ENCODE peak calls at places on chromosomes 3 and 15, in five cellular contexts. J is neuronal stem cell, T is H9, Y is mesenchymal stem cell, E is H1. Z is an unnamed sample.

GRCh38 chr15:63583027-63583426 is 14.2 kb upstream of the FBXL22 start:
- DNase-seq in E (no peak), Y (peak), J (no peak), T (no peak), Z (peak)

GRCh38 chr3:157447026-157447694 is 10.5 kb downstream of the PTX3 start:
- DNase-seq in Y (peak), T (no peak), E (no peak), J (no peak), Z (peak)

GRCh38 chr15:66462630-66463029 is 34.9 kb downstream of the SNAPC5 start:
- DNase-seq in T (no peak), E (no peak), J (no peak), Y (peak), Z (peak)

GRCh38 chr15:51759557-51760070 is 8.2 kb downstream of the TMOD2 start:
- DNase-seq in J (no peak), E (peak), Y (peak), T (peak), Z (peak)

GRCh38 chr3:197790033-197790432 is 1.0 kb upstream of the LRCH3 start:
- DNase-seq in T (no peak), Y (no peak), J (no peak), E (no peak), Z (no peak)

GRCh38 chr3:111729087-111729846 is 129.8 kb upstream of the PHLDB2 start:
- DNase-seq in E (no peak), J (no peak), T (no peak), Y (no peak), Z (peak)

GRCh38 chr15:41783272-41783660 is 9.0 kb downstream of the MAPKBP1 start:
- DNase-seq in T (no peak), J (no peak), E (no peak), Y (no peak), Z (no peak)

GRCh38 chr15:42042602-42043400 is 22.0 kb upstream of the PLA2G4E start:
- DNase-seq in T (no peak), E (no peak), J (no peak), Y (no peak), Z (no peak)

GRCh38 chr15:74131618-74132191 is 1.3 kb downstream of the ISLR2 start:
- DNase-seq in T (no peak), J (no peak), Y (no peak), E (no peak), Z (no peak)

GRCh38 chr3:114557791-114558190 is 264.0 kb downstream of the TIGIT start:
- DNase-seq in Y (no peak), E (no peak), J (no peak), T (no peak), Z (peak)

GRCh38 chr3:127997961-127998360 is 54.3 kb upstream of the SEC61A1 start:
- DNase-seq in E (no peak), J (no peak), Y (no peak), T (no peak), Z (no peak)

GRCh38 chr3:55617385-55617784 is 130.3 kb upstream of the WNT5A start:
- DNase-seq in T (no peak), J (no peak), Y (no peak), E (no peak), Z (no peak)
- H2BK15ac ChIP-seq in T (no peak), J (no peak), Y (no peak), E (no peak), Z (peak)

GRCh38 chr3:11679964-11680363 is 36.2 kb upstream of the VGLL4 start:
- DNase-seq in J (no peak), Y (no peak), E (no peak), T (no peak), Z (no peak)

GRCh38 chr3:11678735-11679134 is 35.0 kb upstream of the VGLL4 start:
- DNase-seq in E (no peak), Y (no peak), J (no peak), T (no peak), Z (peak)

GRCh38 chr3:11680509-11680908 is 36.8 kb upstream of the VGLL4 start:
- DNase-seq in E (no peak), Y (no peak), J (no peak), T (no peak), Z (peak)
- H2AFZ ChIP-seq in E (no peak), Y (no peak), J (no peak), T (no peak), Z (peak)

GRCh38 chr3:55218577-55218976 is 268.5 kb downstream of the WNT5A start:
- DNase-seq in J (no peak), E (no peak), T (no peak), Y (no peak), Z (no peak)
- H2BK15ac ChIP-seq in J (no peak), E (no peak), T (no peak), Y (no peak), Z (no peak)

GRCh38 chr3:29758108-29759020 is 477.5 kb downstream of the RBMS3 start:
- DNase-seq in Y (peak), E (no peak), T (no peak), J (no peak), Z (peak)

GRCh38 chr3:29759021-29759359 is 478.1 kb downstream of the RBMS3 start:
- DNase-seq in T (no peak), J (no peak), E (no peak), Y (no peak), Z (peak)

GRCh38 chr3:29757054-29757777 is 476.3 kb downstream of the RBMS3 start:
- DNase-seq in E (no peak), Y (no peak), T (no peak), J (no peak), Z (peak)

GRCh38 chr3:29763115-29763514 is 482.2 kb downstream of the RBMS3 start:
- DNase-seq in E (no peak), T (no peak), J (no peak), Y (no peak), Z (no peak)

DNA sequence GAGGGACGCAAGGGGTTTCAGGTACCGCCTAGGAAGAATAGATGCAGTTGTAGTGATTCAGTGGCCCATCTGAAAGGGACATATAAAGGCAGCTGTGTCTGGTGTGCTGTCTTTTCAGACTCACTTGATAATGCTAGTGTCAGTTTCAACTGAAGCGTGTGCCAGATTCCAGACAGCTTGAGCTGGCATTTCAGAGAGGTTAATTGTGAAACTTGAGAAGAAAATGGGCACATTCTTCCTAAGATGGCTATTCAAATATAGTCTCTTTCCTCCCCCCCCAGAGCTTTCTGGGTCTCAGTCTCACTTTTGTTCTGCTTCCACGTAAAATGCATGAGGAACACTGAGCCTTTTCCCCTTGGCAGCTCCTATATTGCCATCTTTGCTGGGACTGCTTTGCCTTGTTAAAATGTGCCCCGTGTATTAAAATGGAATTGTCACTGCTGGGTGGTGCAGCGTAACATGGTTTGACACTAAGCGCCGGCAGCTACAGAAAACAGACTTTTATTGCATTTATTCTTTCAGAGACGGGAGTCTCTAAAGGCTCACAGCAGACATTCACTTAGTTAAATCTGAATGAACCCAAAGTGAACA is 478.7 kb downstream of the RBMS3 start:
- DNase-seq in J (peak), E (no peak), Y (peak), T (no peak), Z (peak)
- H2AFZ ChIP-seq in J (peak), E (no peak), Y (no peak), T (no peak), Z (no peak)

GRCh38 chr3:94462931-94463330 is 400.1 kb downstream of the NSUN3 start:
- DNase-seq in E (no peak), T (no peak), Y (no peak), J (no peak), Z (no peak)
- H2BK15ac ChIP-seq in E (no peak), T (no peak), Y (no peak), J (no peak), Z (no peak)

GRCh38 chr3:1501396-1501795 is 408.6 kb downstream of the CNTN6 start:
- DNase-seq in T (no peak), Y (no peak), E (no peak), J (no peak), Z (no peak)

DNA sequence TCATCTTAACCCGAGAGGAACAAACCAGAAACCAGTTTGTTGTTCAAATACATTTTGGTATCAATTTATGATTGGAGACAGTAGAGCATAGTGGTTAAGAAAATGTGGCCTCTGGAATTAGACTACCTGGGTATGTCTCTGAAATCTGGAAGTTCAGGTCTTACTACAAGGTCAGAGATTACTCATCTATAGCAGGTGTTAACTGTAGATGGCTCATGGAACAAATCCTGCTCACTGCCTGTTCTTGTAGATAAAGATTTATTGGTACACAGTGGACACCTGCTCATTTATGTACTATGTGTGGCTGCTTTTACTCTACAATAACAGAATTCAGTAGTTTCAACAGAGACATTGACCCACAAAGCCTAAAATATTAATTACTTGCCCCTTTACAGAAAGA is 413.3 kb downstream of the CNTN6 start:
- DNase-seq in E (no peak), T (no peak), J (no peak), Y (no peak), Z (no peak)
- H2AFZ ChIP-seq in E (no peak), T (no peak), J (no peak), Y (no peak), Z (no peak)

GRCh38 chr3:101625879-101626278 is 51.1 kb downstream of the ZBTB11 start:
- DNase-seq in T (peak), J (no peak), Y (no peak), E (no peak), Z (no peak)
- H2BK15ac ChIP-seq in T (no peak), J (no peak), Y (no peak), E (no peak), Z (no peak)

Z was measured in IMR-90.